ENCODE peak calls at places on chromosomes 13 and 19, in six cellular contexts. G is fibroblast of the aortic adventitia, F is Calu3, I is hepatocyte, B is pancreas, Y is DMS153. U is an unnamed sample.

GRCh38 chr19:35266149-35266903 is 2.4 kb upstream of the USF2 start:
- DNase-seq in G (no peak), F (no peak), I (no peak), B (peak), Y (no peak), U (no peak)

GRCh38 chr19:10430505-10431253 is 10.3 kb downstream of the PDE4A start:
- DNase-seq in G (peak), F (no peak), I (peak), B (peak), Y (no peak), U (peak)

GRCh38 chr13:51639171-51639570 is 54.9 kb downstream of the WDFY2 start:
- DNase-seq in G (peak), F (no peak), I (no peak), B (no peak), Y (no peak), U (no peak)

GRCh38 chr13:73603646-73604045 is 530.6 kb downstream of the KLF12 start:
- DNase-seq in G (no peak), F (no peak), I (no peak), B (no peak), Y (peak), U (no peak)

GRCh38 chr19:5338661-5339469 is 1.7 kb downstream of the PTPRS start:
- DNase-seq in G (no peak), F (no peak), I (peak), B (no peak), Y (no peak), U (peak)

GRCh38 chr13:109785141-109785891 is 1.1 kb downstream of the IRS2 start:
- DNase-seq in G (peak), F (no peak), I (peak), B (peak), Y (peak), U (peak)

GRCh38 chr13:78241278-78241919 is 322.8 kb upstream of the EDNRB start:
- DNase-seq in G (peak), F (peak), I (peak), B (peak), Y (no peak), U (peak)

GRCh38 chr13:113918580-113918979 is 54.7 kb upstream of the GAS6 start:
- DNase-seq in G (no peak), F (no peak), I (no peak), B (peak), Y (no peak), U (no peak)

GRCh38 chr19:49468746-49469447 is 5.1 kb upstream of the FLT3LG start:
- DNase-seq in G (peak), F (peak), I (peak), B (no peak), Y (peak), U (peak)

GRCh38 chr19:56917998-56918397 is 77.5 kb upstream of the PEG3 start:
- DNase-seq in G (no peak), F (no peak), I (no peak), B (no peak), Y (no peak), U (no peak)

GRCh38 chr19:55675661-55676354 is 782 bp downstream of the EPN1 start:
- DNase-seq in G (no peak), F (no peak), I (no peak), B (no peak), Y (no peak), U (no peak)

GRCh38 chr19:53696951-53697350 is 65.2 kb downstream of the DPRX start:
- DNase-seq in G (no peak), F (no peak), I (no peak), B (no peak), Y (no peak), U (no peak)

GRCh38 chr13:51704399-51705306 is 99.3 kb downstream of the DHRS12 start:
- DNase-seq in G (no peak), F (no peak), I (no peak), B (no peak), Y (no peak), U (no peak)

GRCh38 chr13:31625115-31625514 is 114.2 kb upstream of the RXFP2 start:
- DNase-seq in G (peak), F (no peak), I (no peak), B (no peak), Y (no peak), U (no peak)

GRCh38 chr19:412356-413355 is 3.7 kb upstream of the C2CD4C start:
- DNase-seq in G (no peak), F (no peak), I (peak), B (peak), Y (peak), U (peak)

GRCh38 chr19:39276740-39277139 is 8.5 kb downstream of the IFNL2 start:
- DNase-seq in G (no peak), F (no peak), I (no peak), B (peak), Y (no peak), U (no peak)

GRCh38 chr13:67966065-67966464 is 735.9 kb upstream of the PCDH9 start:
- DNase-seq in G (no peak), F (no peak), I (no peak), B (no peak), Y (no peak), U (no peak)

GRCh38 chr13:111505175-111505777 is 184.8 kb downstream of the TEX29 start:
- DNase-seq in G (no peak), F (no peak), I (no peak), B (no peak), Y (no peak), U (peak)

GRCh38 chr13:81017525-81018152 is 676.7 kb upstream of the SPRY2 start:
- DNase-seq in G (peak), F (no peak), I (peak), B (no peak), Y (peak), U (peak)

GRCh38 chr19:3157096-3157845 is 21.3 kb upstream of the S1PR4 start:
- DNase-seq in G (no peak), F (no peak), I (no peak), B (no peak), Y (no peak), U (no peak)

GRCh38 chr13:99970761-99971575 is 599 bp downstream of the ZIC5 start:
- DNase-seq in G (no peak), F (no peak), I (no peak), B (peak), Y (no peak), U (no peak)

GRCh38 chr13:89695343-89696257 is 1651.9 kb upstream of the MIR17HG start:
- DNase-seq in G (peak), F (peak), I (peak), B (no peak), Y (peak), U (peak)

GRCh38 chr19:35856001-35856400 is 710 bp upstream of the KIRREL2 start:
- DNase-seq in G (no peak), F (no peak), I (peak), B (peak), Y (no peak), U (peak)

GRCh38 chr19:45976180-45976579 is 2.5 kb upstream of the NOVA2 start:
- DNase-seq in G (no peak), F (no peak), I (no peak), B (no peak), Y (no peak), U (no peak)

GRCh38 chr13:110173247-110173818 is 133.6 kb downstream of the COL4A1 start:
- DNase-seq in G (no peak), F (no peak), I (no peak), B (no peak), Y (no peak), U (no peak)

GRCh38 chr19:6580313-6580712 is 10.6 kb downstream of the CD70 start:
- DNase-seq in G (peak), F (peak), I (no peak), B (no peak), Y (no peak), U (no peak)

GRCh38 chr13:67395577-67395976 is 165.4 kb upstream of the PCDH9 start:
- DNase-seq in G (no peak), F (no peak), I (no peak), B (no peak), Y (no peak), U (no peak)

GRCh38 chr13:62320129-62320724 is 904.6 kb upstream of the PCDH20 start:
- DNase-seq in G (peak), F (peak), I (peak), B (no peak), Y (peak), U (no peak)

GRCh38 chr19:6223461-6224307 is 56.1 kb downstream of the MLLT1 start:
- DNase-seq in G (no peak), F (no peak), I (no peak), B (peak), Y (no peak), U (no peak)

GRCh38 chr13:50129923-50130685 is 114.9 kb downstream of the KCNRG start:
- DNase-seq in G (peak), F (peak), I (peak), B (peak), Y (no peak), U (peak)

GRCh38 chr13:113489171-113489548 is 1.4 kb downstream of the DCUN1D2 start:
- DNase-seq in G (no peak), F (peak), I (peak), B (no peak), Y (no peak), U (no peak)

GRCh38 chr19:43395561-43395960 is 19.1 kb upstream of the TEX101 start:
- DNase-seq in G (no peak), F (no peak), I (no peak), B (no peak), Y (peak), U (no peak)

GRCh38 chr19:14300281-14300680 is 81.0 kb upstream of the ADGRE5 start:
- DNase-seq in G (no peak), F (peak), I (no peak), B (no peak), Y (no peak), U (no peak)

GRCh38 chr19:19278315-19278714 is 5.2 kb upstream of the TM6SF2 start:
- DNase-seq in G (no peak), F (no peak), I (no peak), B (no peak), Y (no peak), U (no peak)

GRCh38 chr13:47287291-47287751 is 390.5 kb upstream of the HTR2A start:
- DNase-seq in G (peak), F (peak), I (no peak), B (no peak), Y (no peak), U (no peak)

GRCh38 chr19:45424191-45425058 is 708 bp upstream of the ERCC1 start:
- DNase-seq in G (peak), F (peak), I (peak), B (peak), Y (peak), U (peak)

GRCh38 chr19:54256250-54257115 is 590 bp downstream of the LILRB5 start:
- DNase-seq in G (no peak), F (no peak), I (no peak), B (peak), Y (no peak), U (no peak)

GRCh38 chr13:112722433-112723250 is 32.8 kb downstream of the ATP11A start:
- DNase-seq in G (peak), F (peak), I (peak), B (no peak), Y (peak), U (no peak)